ENCODE peak calls at places on chromosomes 7 and 10, in six cellular contexts. One of them, this sample, is unnamed.

GRCh38 chr7:101696-102376 is 90.5 kb upstream of the FAM20C start:
- DNase-seq in MM.1S: no peak
- DNase-seq in hepatocyte: peak; percentile 2
- DNase-seq in OCI-LY7: no peak
- DNase-seq in PC-3: peak; percentile 94
- DNase-seq in HCT116: no peak
- DNase-seq in this sample: peak; percentile 52

GRCh38 chr10:111612273-111612672 is 535.4 kb downstream of the ADRA2A start:
- DNase-seq in PC-3: no peak
- DNase-seq in HCT116: no peak
- DNase-seq in OCI-LY7: no peak
- DNase-seq in hepatocyte: no peak
- DNase-seq in MM.1S: no peak
- DNase-seq in this sample: no peak

GRCh38 chr10:113517893-113518240 is 35.0 kb upstream of the HABP2 start:
- DNase-seq in hepatocyte: no peak
- DNase-seq in MM.1S: no peak
- DNase-seq in OCI-LY7: no peak
- DNase-seq in HCT116: no peak
- DNase-seq in PC-3: no peak
- DNase-seq in this sample: no peak

GRCh38 chr10:24114561-24114960 is 94.4 kb upstream of the KIAA1217 start:
- DNase-seq in HCT116: no peak
- DNase-seq in PC-3: no peak
- DNase-seq in OCI-LY7: no peak
- DNase-seq in hepatocyte: no peak
- DNase-seq in MM.1S: no peak
- DNase-seq in this sample: no peak

GRCh38 chr7:20019757-20020432 is 197.3 kb downstream of the MACC1 start:
- DNase-seq in MM.1S: peak; percentile 16
- DNase-seq in hepatocyte: no peak
- DNase-seq in HCT116: no peak
- DNase-seq in OCI-LY7: no peak
- DNase-seq in PC-3: no peak
- DNase-seq in this sample: no peak

GRCh38 chr10:81303656-81304055 is 571.3 kb upstream of the NRG3 start:
- DNase-seq in OCI-LY7: no peak
- DNase-seq in PC-3: no peak
- DNase-seq in HCT116: no peak
- DNase-seq in MM.1S: peak; percentile 32
- DNase-seq in hepatocyte: no peak
- DNase-seq in this sample: no peak

GRCh38 chr10:49285232-49285631 is 13.7 kb upstream of the C10orf71 start:
- DNase-seq in PC-3: peak; percentile 25
- DNase-seq in HCT116: no peak
- DNase-seq in MM.1S: peak; percentile 89
- DNase-seq in hepatocyte: no peak
- DNase-seq in OCI-LY7: no peak
- DNase-seq in this sample: peak; percentile 29

GRCh38 chr10:47257396-47258120 is 42.4 kb upstream of the GDF10 start:
- DNase-seq in MM.1S: peak; percentile 54
- DNase-seq in hepatocyte: no peak
- DNase-seq in HCT116: no peak
- DNase-seq in OCI-LY7: no peak
- DNase-seq in PC-3: peak; percentile 10
- DNase-seq in this sample: peak; percentile 58

GRCh38 chr7:79055722-79056415 is 397.6 kb downstream of the MAGI2 start:
- DNase-seq in hepatocyte: peak; percentile 45
- DNase-seq in PC-3: peak; percentile 84
- DNase-seq in MM.1S: no peak
- DNase-seq in OCI-LY7: no peak
- DNase-seq in HCT116: peak; percentile 13
- DNase-seq in this sample: no peak

GRCh38 chr7:25711940-25712339 is 440.1 kb upstream of the NFE2L3 start:
- DNase-seq in HCT116: no peak
- DNase-seq in OCI-LY7: no peak
- DNase-seq in MM.1S: no peak
- DNase-seq in hepatocyte: no peak
- DNase-seq in PC-3: no peak
- DNase-seq in this sample: no peak

GRCh38 chr7:48636391-48637015 is 287.8 kb upstream of the CDC14C start:
- DNase-seq in OCI-LY7: no peak
- DNase-seq in hepatocyte: no peak
- DNase-seq in HCT116: no peak
- DNase-seq in MM.1S: no peak
- DNase-seq in PC-3: peak; percentile 33
- DNase-seq in this sample: no peak

GRCh38 chr10:33258951-33259350 is 75.5 kb downstream of the NRP1 start:
- DNase-seq in MM.1S: no peak
- DNase-seq in OCI-LY7: no peak
- DNase-seq in hepatocyte: peak; percentile 33
- DNase-seq in PC-3: peak; percentile 98
- DNase-seq in HCT116: no peak
- DNase-seq in this sample: peak; percentile 51

GRCh38 chr10:131694168-131694962 is 206.4 kb upstream of the PPP2R2D start:
- DNase-seq in MM.1S: no peak
- DNase-seq in PC-3: no peak
- DNase-seq in OCI-LY7: no peak
- DNase-seq in HCT116: no peak
- DNase-seq in hepatocyte: no peak
- DNase-seq in this sample: no peak

GRCh38 chr10:21509391-21510217 is 15.9 kb downstream of the SKIDA1 start:
- DNase-seq in PC-3: no peak
- DNase-seq in OCI-LY7: no peak
- DNase-seq in hepatocyte: no peak
- DNase-seq in HCT116: no peak
- DNase-seq in MM.1S: no peak
- DNase-seq in this sample: peak; percentile 46

GRCh38 chr7:54932818-54933543 is 85.8 kb upstream of the EGFR start:
- DNase-seq in MM.1S: no peak
- DNase-seq in HCT116: peak; percentile 28
- DNase-seq in OCI-LY7: no peak
- DNase-seq in hepatocyte: peak; percentile 85
- DNase-seq in PC-3: peak; percentile 73
- DNase-seq in this sample: peak; percentile 83

GRCh38 chr7:41047789-41048191 is 655.1 kb downstream of the INHBA start:
- DNase-seq in OCI-LY7: no peak
- DNase-seq in MM.1S: no peak
- DNase-seq in PC-3: peak; percentile 77
- DNase-seq in hepatocyte: peak; percentile 8
- DNase-seq in HCT116: no peak
- DNase-seq in this sample: peak; percentile 31

GRCh38 chr7:103148131-103148993 is 537 bp downstream of the NAPEPLD start:
- DNase-seq in OCI-LY7: no peak
- DNase-seq in PC-3: peak; percentile 45
- DNase-seq in HCT116: no peak
- DNase-seq in MM.1S: no peak
- DNase-seq in hepatocyte: no peak
- DNase-seq in this sample: peak; percentile 42

GRCh38 chr7:114823290-114823689 is 98.6 kb upstream of the MDFIC start:
- DNase-seq in MM.1S: no peak
- DNase-seq in OCI-LY7: no peak
- DNase-seq in PC-3: peak; percentile 5
- DNase-seq in hepatocyte: no peak
- DNase-seq in HCT116: no peak
- DNase-seq in this sample: no peak

GRCh38 chr10:112653851-112654250 is 206.8 kb downstream of the VTI1A start:
- DNase-seq in HCT116: no peak
- DNase-seq in PC-3: no peak
- DNase-seq in MM.1S: no peak
- DNase-seq in hepatocyte: no peak
- DNase-seq in OCI-LY7: no peak
- DNase-seq in this sample: no peak

GRCh38 chr7:112990619-112991018 is 96.0 kb downstream of the GPR85 start:
- DNase-seq in OCI-LY7: no peak
- DNase-seq in PC-3: peak; percentile 34
- DNase-seq in hepatocyte: no peak
- DNase-seq in MM.1S: no peak
- DNase-seq in HCT116: no peak
- DNase-seq in this sample: peak; percentile 68

GRCh38 chr7:39720586-39720985 is 97.2 kb downstream of the RALA start:
- DNase-seq in PC-3: peak; percentile 82
- DNase-seq in hepatocyte: peak; percentile 67
- DNase-seq in HCT116: no peak
- DNase-seq in OCI-LY7: no peak
- DNase-seq in MM.1S: no peak
- DNase-seq in this sample: no peak

GRCh38 chr7:20504060-20504459 is 111.4 kb upstream of the ABCB5 start:
- DNase-seq in PC-3: no peak
- DNase-seq in hepatocyte: no peak
- DNase-seq in MM.1S: no peak
- DNase-seq in OCI-LY7: no peak
- DNase-seq in HCT116: no peak
- DNase-seq in this sample: no peak

GRCh38 chr10:115093776-115094361 is 704 bp downstream of the ATRNL1 start:
- DNase-seq in hepatocyte: peak; percentile 35
- DNase-seq in PC-3: no peak
- DNase-seq in HCT116: no peak
- DNase-seq in OCI-LY7: no peak
- DNase-seq in MM.1S: peak; percentile 67
- DNase-seq in this sample: peak; percentile 2

GRCh38 chr10:131427253-131427652 is 115.7 kb upstream of the TCERG1L start:
- DNase-seq in OCI-LY7: no peak
- DNase-seq in hepatocyte: no peak
- DNase-seq in MM.1S: no peak
- DNase-seq in HCT116: no peak
- DNase-seq in PC-3: no peak
- DNase-seq in this sample: no peak

GRCh38 chr10:36612436-36612835 is 513.0 kb upstream of the ANKRD30A start:
- DNase-seq in OCI-LY7: no peak
- DNase-seq in HCT116: no peak
- DNase-seq in hepatocyte: no peak
- DNase-seq in PC-3: peak; percentile 37
- DNase-seq in MM.1S: no peak
- DNase-seq in this sample: no peak
- TF ChIP-seq EZH2phosphoT487 in OCI-LY7: no peak
- TF ChIP-seq EZH2phosphoT487 in HCT116: no peak
- TF ChIP-seq EZH2phosphoT487 in hepatocyte: no peak
- TF ChIP-seq EZH2phosphoT487 in PC-3: no peak
- TF ChIP-seq EZH2phosphoT487 in MM.1S: no peak
- TF ChIP-seq EZH2phosphoT487 in this sample: no peak

DNA sequence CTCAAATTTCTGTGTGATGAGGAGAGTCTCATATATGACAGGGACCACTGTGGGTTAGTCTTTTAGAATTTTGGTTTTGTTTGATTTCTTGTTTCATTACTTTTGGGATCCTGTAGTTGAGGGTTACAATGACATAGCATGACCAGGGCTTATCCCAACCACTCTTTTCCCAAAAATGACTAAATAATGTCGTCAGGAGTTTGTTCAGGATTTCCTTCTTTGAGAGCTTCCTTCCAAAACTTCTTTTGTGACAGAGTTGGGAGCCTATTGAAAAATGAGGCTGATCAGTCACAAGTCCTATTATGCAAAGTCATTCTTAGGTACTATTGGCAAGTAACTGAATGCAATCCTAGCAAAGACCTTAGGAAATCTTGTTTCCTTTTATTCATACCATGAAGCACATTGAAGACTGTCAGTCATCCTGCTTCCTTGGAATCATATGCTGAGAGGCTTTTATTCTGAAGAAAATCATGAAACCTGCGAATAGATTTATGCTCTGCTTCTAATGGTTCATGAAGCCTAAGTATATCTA is 498.3 kb downstream of the LRMDA start:
- DNase-seq in OCI-LY7: no peak
- DNase-seq in PC-3: no peak
- DNase-seq in MM.1S: no peak
- DNase-seq in HCT116: no peak
- DNase-seq in hepatocyte: no peak
- DNase-seq in this sample: no peak
- TF ChIP-seq EZH2phosphoT487 in OCI-LY7: no peak
- TF ChIP-seq EZH2phosphoT487 in PC-3: no peak
- TF ChIP-seq EZH2phosphoT487 in MM.1S: no peak
- TF ChIP-seq EZH2phosphoT487 in HCT116: no peak
- TF ChIP-seq EZH2phosphoT487 in hepatocyte: no peak
- TF ChIP-seq EZH2phosphoT487 in this sample: no peak

DNA sequence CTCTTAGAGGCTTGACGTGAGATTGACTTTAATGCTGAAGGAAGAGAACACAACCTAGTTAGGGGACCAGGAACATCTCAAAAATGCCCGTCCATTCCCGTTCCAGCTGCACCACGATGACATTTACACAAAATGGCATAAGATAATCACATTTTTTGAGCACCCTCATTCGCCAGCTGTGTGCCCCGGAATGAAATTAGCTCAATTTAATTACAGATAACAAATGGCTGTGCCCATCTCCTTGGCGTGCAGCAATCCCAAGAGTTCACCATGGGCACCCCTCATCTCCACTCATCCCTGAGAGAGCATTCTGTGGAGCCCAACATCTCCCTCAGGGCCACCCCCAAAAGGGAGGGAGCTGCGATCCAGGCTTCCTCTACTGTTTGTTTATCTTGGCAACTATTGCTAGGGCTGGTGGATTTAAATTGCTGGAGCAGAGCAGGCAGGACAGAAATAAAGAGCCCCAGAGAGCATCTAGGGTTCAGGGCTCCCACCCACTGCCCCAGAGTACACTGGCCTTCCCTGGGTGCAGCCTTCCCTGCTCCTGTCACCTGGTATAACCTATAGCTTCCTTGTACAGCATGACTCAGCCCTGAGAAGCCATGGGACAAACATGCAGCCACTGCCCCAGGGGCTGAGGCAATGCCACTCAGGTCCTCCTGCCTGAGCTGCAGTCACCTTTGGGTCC is 263.5 kb downstream of the ZEB1 start:
- DNase-seq in OCI-LY7: no peak
- DNase-seq in hepatocyte: peak; percentile 39
- DNase-seq in MM.1S: no peak
- DNase-seq in HCT116: peak; percentile 19
- DNase-seq in PC-3: peak; percentile 69
- DNase-seq in this sample: peak; percentile 39
- TF ChIP-seq EZH2phosphoT487 in OCI-LY7: no peak
- TF ChIP-seq EZH2phosphoT487 in hepatocyte: no peak
- TF ChIP-seq EZH2phosphoT487 in MM.1S: no peak
- TF ChIP-seq EZH2phosphoT487 in HCT116: no peak
- TF ChIP-seq EZH2phosphoT487 in PC-3: no peak
- TF ChIP-seq EZH2phosphoT487 in this sample: no peak

DNA sequence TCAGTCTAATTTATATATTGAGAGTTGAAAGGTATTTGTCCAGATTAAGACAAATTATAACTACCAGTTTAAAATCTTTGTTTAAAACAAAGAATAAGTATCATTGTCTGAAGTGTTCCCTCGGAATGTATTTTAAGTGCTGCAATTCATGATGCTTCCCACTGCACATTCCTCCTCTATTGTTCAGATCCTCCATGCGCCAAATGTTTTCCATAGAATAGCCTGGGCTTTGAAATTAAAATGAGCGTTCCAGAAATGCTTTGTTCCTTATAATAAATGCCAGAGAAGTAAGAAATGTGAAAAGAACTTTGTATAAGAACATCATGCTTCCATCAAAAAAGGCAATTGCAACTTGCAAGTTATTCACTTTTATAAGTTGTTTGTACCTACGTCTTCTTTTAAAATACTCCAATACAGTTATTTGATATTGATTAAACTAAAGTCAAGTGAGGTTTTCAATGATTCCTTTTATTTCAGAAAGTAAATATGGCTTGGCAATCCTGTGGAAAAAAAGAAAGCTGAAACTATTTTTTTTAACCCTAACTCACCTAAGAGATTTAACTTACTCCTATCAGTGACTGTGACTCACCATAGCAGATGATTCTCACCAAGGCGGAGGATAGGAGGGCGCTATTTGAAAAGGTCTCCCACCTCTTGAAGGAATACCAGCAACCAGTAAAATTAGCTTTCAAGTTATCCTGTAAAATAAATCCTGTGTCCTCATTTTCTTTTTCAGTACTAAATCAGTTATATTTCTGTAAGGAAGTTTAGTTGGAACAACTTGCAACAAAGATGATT is 85.8 kb downstream of the CTNNA3 start:
- DNase-seq in HCT116: no peak
- DNase-seq in MM.1S: no peak
- DNase-seq in hepatocyte: no peak
- DNase-seq in PC-3: no peak
- DNase-seq in OCI-LY7: no peak
- DNase-seq in this sample: peak; percentile 69
- TF ChIP-seq EZH2phosphoT487 in HCT116: no peak
- TF ChIP-seq EZH2phosphoT487 in MM.1S: no peak
- TF ChIP-seq EZH2phosphoT487 in hepatocyte: no peak
- TF ChIP-seq EZH2phosphoT487 in PC-3: no peak
- TF ChIP-seq EZH2phosphoT487 in OCI-LY7: no peak
- TF ChIP-seq EZH2phosphoT487 in this sample: no peak